ENCODE peak calls at places on chromosomes 11 and 22, in six cellular contexts. F is activated CD4-positive, alpha-beta T cell treated with anti-CD3 and anti-CD28 coated beads, Interleukin-2, amount 50 U/mL, for 1 hour; P is lower lobe of right lung; D is adipocyte; G is left cardiac atrium; N is globus pallidus. M is an unnamed sample.

GRCh38 chr22:35835998-35836691 is 118.5 kb downstream of the APOL5 start:
- DNase-seq in F (no peak), P (no peak), D (peak), G (peak), N (peak), M (peak)

GRCh38 chr11:116782728-116783127 is 5.1 kb downstream of the ZPR1 start:
- DNase-seq in F (no peak), P (no peak), D (no peak), G (no peak), N (no peak), M (no peak)

GRCh38 chr22:47782461-47783075 is 1020.1 kb downstream of the TBC1D22A start:
- DNase-seq in F (no peak), P (no peak), D (no peak), G (no peak), N (no peak), M (no peak)

GRCh38 chr11:19573666-19574065 is 139.0 kb upstream of the NAV2 start:
- DNase-seq in F (no peak), P (no peak), D (no peak), G (peak), N (no peak), M (no peak)

GRCh38 chr22:25448435-25449051 is 115.9 kb upstream of the GRK3 start:
- DNase-seq in F (no peak), P (no peak), D (peak), G (peak), N (peak), M (no peak)

GRCh38 chr11:65404210-65404609 is 17.8 kb downstream of the FRMD8 start:
- DNase-seq in F (no peak), P (no peak), D (no peak), G (no peak), N (no peak), M (no peak)

GRCh38 chr11:126410649-126411048 is 55.2 kb downstream of the ST3GAL4 start:
- DNase-seq in F (no peak), P (peak), D (peak), G (peak), N (no peak), M (no peak)

GRCh38 chr11:15843309-15843857 is 513.0 kb downstream of the SOX6 start:
- DNase-seq in F (no peak), P (no peak), D (peak), G (no peak), N (peak), M (no peak)

GRCh38 chr22:35103756-35104155 is 37.8 kb downstream of the ISX start:
- DNase-seq in F (no peak), P (no peak), D (no peak), G (no peak), N (no peak), M (no peak)

GRCh38 chr22:39153220-39153860 is 860 bp upstream of the CBX7 start:
- DNase-seq in F (no peak), P (peak), D (no peak), G (no peak), N (no peak), M (no peak)

GRCh38 chr11:108592591-108593213 is 866 bp downstream of the EXPH5 start:
- DNase-seq in F (peak), P (peak), D (peak), G (peak), N (no peak), M (no peak)

GRCh38 chr11:81497202-81497804 is 1236.4 kb downstream of the FAM181B start:
- DNase-seq in F (no peak), P (no peak), D (peak), G (no peak), N (peak), M (peak)

GRCh38 chr11:10639350-10639749 is 54.2 kb downstream of the IRAG1 start:
- DNase-seq in F (no peak), P (no peak), D (no peak), G (no peak), N (no peak), M (no peak)

GRCh38 chr11:66985508-66986177 is 10.5 kb downstream of the C11orf86 start:
- DNase-seq in F (no peak), P (no peak), D (no peak), G (no peak), N (no peak), M (no peak)

GRCh38 chr22:31302021-31302420 is 9.7 kb upstream of the PIK3IP1 start:
- DNase-seq in F (no peak), P (no peak), D (no peak), G (no peak), N (no peak), M (no peak)

GRCh38 chr11:69640995-69641581 is at the start of gene CCND1:
- DNase-seq in F (peak), P (peak), D (peak), G (peak), N (peak), M (peak)

GRCh38 chr11:134762248-134763029 is 350.4 kb upstream of the B3GAT1 start:
- DNase-seq in F (no peak), P (no peak), D (no peak), G (no peak), N (no peak), M (no peak)

GRCh38 chr11:2586091-2586792 is 113.6 kb downstream of the KCNQ1OT1 start:
- DNase-seq in F (no peak), P (peak), D (no peak), G (no peak), N (no peak), M (no peak)

GRCh38 chr11:278001-278951 is at the start of gene NLRP6:
- DNase-seq in F (no peak), P (no peak), D (no peak), G (no peak), N (no peak), M (no peak)

GRCh38 chr11:132024587-132025295 is 654.3 kb downstream of the NTM start:
- DNase-seq in F (no peak), P (no peak), D (peak), G (no peak), N (no peak), M (no peak)

GRCh38 chr11:35923452-35923851 is 20.4 kb upstream of the LDLRAD3 start:
- DNase-seq in F (no peak), P (no peak), D (no peak), G (no peak), N (peak), M (no peak)

GRCh38 chr22:37657590-37658132 is 862 bp upstream of the PDXP start:
- DNase-seq in F (no peak), P (no peak), D (no peak), G (no peak), N (no peak), M (no peak)

GRCh38 chr11:72781313-72782080 is 12.3 kb downstream of the STARD10 start:
- DNase-seq in F (peak), P (peak), D (peak), G (peak), N (no peak), M (no peak)

GRCh38 chr11:9047986-9048522 is 43.3 kb downstream of the SCUBE2 start:
- DNase-seq in F (no peak), P (no peak), D (peak), G (no peak), N (no peak), M (no peak)

GRCh38 chr11:101327908-101328307 is 198.3 kb upstream of the PGR start:
- DNase-seq in F (no peak), P (no peak), D (peak), G (no peak), N (no peak), M (no peak)

GRCh38 chr11:11422291-11423128 is 69.5 kb upstream of the CSNK2A3 start:
- DNase-seq in F (no peak), P (no peak), D (no peak), G (no peak), N (no peak), M (no peak)

M was measured in SHP77 treated with DMSO at 0.1 percent for 48 hours.